ENCODE peak calls at places on chromosomes 3 and 15, in five cellular contexts. M, N, K, G and T are unnamed samples. For H3K27me3, the result is how much of the 10 kb centered on the place peaks cover.

GRCh38 chr3:120753831-120754230 is 11.3 kb downstream of the GTF2E1 start:
- DNase-seq in M (no peak), N (no peak), K (no peak), G (no peak), T (no peak)

GRCh38 chr3:171976526-171976925 is 62.9 kb upstream of the FNDC3B start:
- DNase-seq in M (no peak), N (no peak), K (no peak), G (peak), T (no peak)

GRCh38 chr3:142447308-142447851 is 457 bp downstream of the XRN1 start:
- DNase-seq in M (no peak), N (peak), K (no peak), G (peak), T (no peak)

GRCh38 chr3:168615489-168616020 is 519.8 kb upstream of the GOLIM4 start:
- DNase-seq in M (no peak), N (no peak), K (no peak), G (no peak), T (no peak)

GRCh38 chr15:50137330-50137761 is 18.3 kb upstream of the ATP8B4 start:
- DNase-seq in M (peak), N (no peak), K (no peak), G (peak), T (peak)

GRCh38 chr3:114506622-114507300 is 212.9 kb downstream of the TIGIT start:
- DNase-seq in M (no peak), N (no peak), K (no peak), G (peak), T (no peak)

GRCh38 chr3:183487046-183487445 is 58.6 kb upstream of the MCF2L2 start:
- DNase-seq in M (no peak), N (no peak), K (no peak), G (no peak), T (no peak)

GRCh38 chr3:121786485-121786884 is 36.9 kb upstream of the GOLGB1 start:
- DNase-seq in M (no peak), N (no peak), K (no peak), G (peak), T (peak)

GRCh38 chr3:33388374-33389100 is 51.7 kb downstream of the UBP1 start:
- DNase-seq in M (no peak), N (no peak), K (no peak), G (no peak), T (no peak)

GRCh38 chr3:174619244-174619643 is 239.9 kb upstream of the NAALADL2 start:
- DNase-seq in M (no peak), N (no peak), K (no peak), G (no peak), T (no peak)

GRCh38 chr15:40115670-40116093 is 7.0 kb upstream of the BMF start:
- DNase-seq in M (no peak), N (no peak), K (no peak), G (no peak), T (no peak)

GRCh38 chr3:143307613-143308183 is 188.1 kb downstream of the CHST2 start:
- DNase-seq in M (no peak), N (no peak), K (no peak), G (peak), T (no peak)

GRCh38 chr3:187352581-187353575 is 15.3 kb upstream of the RTP4 start:
- DNase-seq in M (no peak), N (peak), K (no peak), G (peak), T (no peak)

GRCh38 chr3:185215873-185216586 is 37.8 kb downstream of the EHHADH start:
- DNase-seq in M (no peak), N (no peak), K (no peak), G (peak), T (no peak)

GRCh38 chr3:185210621-185211157 is 43.2 kb downstream of the EHHADH start:
- DNase-seq in M (no peak), N (no peak), K (no peak), G (no peak), T (no peak)

GRCh38 chr3:185221203-185221602 is 32.6 kb downstream of the EHHADH start:
- DNase-seq in M (no peak), N (no peak), K (no peak), G (no peak), T (no peak)

DNA sequence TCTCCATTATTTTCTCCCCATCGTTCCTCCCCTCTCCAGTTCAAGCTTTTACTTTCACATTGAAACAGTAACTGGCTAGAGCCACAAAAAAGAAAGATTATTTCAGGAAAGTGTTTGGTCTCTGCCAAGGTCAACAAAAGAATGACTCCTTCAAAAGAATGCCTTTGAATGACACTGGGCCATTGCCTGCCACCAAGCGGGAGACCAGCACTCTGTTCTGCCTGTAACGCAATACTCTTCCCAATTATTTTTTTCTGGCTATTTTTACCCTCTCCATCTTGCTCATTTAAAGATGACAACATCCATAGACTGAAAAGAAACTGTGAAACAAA is 37.3 kb downstream of the EHHADH start:
- DNase-seq in M (no peak), N (no peak), K (no peak), G (peak), T (no peak)
- H3K4me3 ChIP-seq in M (no peak), N (peak), K (no peak), G (peak), T (no peak)

GRCh38 chr3:46935168-46935858 is 41.2 kb downstream of the CCDC12 start:
- DNase-seq in M (peak), N (no peak), K (peak), G (peak), T (peak)

GRCh38 chr3:46935989-46936620 is 40.4 kb downstream of the CCDC12 start:
- DNase-seq in M (no peak), N (no peak), K (no peak), G (no peak), T (no peak)

GRCh38 chr3:46934067-46934466 is 42.5 kb downstream of the CCDC12 start:
- DNase-seq in M (no peak), N (no peak), K (no peak), G (no peak), T (no peak)

GRCh38 chr3:46933261-46933660 is 43.3 kb downstream of the CCDC12 start:
- DNase-seq in M (no peak), N (no peak), K (no peak), G (no peak), T (no peak)

DNA sequence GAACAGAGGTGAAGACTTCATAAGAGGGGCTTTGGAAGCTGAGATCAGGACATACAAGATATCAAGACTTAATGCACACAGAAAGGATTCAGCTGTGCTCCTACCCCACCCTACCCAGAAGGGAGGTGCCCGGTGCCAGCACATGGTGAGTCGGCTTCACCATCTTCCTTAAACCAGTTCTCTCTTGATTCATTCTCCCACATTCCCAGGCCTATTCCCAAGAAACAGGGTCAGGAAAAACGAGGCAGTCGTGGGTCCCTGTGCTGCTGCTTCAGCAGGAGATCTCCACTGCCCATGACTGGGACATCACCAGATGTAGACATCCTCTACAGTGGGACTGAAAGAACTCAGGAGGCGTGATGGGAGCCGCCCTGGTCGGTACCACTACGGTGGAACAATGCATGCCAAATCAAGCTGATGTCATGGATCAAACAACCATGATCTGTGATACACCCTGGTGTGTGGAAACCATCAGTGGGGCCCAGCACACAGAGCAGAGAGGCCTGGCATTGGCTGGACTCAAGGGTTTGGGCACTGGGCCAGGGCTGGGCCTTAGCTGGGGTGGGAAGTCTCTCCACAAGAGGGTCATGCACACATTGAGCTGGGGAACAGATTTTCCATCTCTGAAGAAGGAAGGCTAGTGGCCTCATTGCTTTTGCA is 41.9 kb downstream of the CCDC12 start:
- DNase-seq in M (no peak), N (no peak), K (no peak), G (no peak), T (no peak)
- H3K27me3 ChIP-seq in M (under half), N (under half), K (under half), G (under half), T (under half)

DNA sequence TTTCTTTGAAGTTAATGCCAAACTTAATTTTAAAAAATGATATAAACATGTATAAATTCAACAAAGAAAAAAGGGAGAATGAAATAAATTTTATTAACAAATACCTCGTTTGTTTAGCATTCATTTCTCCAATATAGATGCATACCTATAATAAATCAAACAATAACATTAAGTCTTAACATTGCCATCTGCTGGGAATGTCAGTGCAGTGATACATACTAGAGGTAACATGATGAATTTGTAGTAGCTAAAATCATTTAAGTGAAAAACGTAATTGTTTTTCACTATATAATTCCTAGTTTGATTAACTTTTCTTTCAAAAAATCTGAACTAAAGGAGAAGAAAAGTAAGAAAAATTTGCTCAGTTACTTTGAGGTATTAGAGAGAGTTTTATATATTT is 340.2 kb upstream of the CBLB start:
- DNase-seq in M (no peak), N (no peak), K (no peak), G (peak), T (no peak)
- TF ChIP-seq CTCF in M (peak), N (no peak), K (no peak), G (no peak), T (peak)

GRCh38 chr3:129277829-129278271 is 820 bp upstream of the HMCES start:
- DNase-seq in M (no peak), N (peak), K (no peak), G (no peak), T (no peak)
- H3K4me3 ChIP-seq in M (no peak), N (peak), K (peak), G (no peak), T (no peak)

DNA sequence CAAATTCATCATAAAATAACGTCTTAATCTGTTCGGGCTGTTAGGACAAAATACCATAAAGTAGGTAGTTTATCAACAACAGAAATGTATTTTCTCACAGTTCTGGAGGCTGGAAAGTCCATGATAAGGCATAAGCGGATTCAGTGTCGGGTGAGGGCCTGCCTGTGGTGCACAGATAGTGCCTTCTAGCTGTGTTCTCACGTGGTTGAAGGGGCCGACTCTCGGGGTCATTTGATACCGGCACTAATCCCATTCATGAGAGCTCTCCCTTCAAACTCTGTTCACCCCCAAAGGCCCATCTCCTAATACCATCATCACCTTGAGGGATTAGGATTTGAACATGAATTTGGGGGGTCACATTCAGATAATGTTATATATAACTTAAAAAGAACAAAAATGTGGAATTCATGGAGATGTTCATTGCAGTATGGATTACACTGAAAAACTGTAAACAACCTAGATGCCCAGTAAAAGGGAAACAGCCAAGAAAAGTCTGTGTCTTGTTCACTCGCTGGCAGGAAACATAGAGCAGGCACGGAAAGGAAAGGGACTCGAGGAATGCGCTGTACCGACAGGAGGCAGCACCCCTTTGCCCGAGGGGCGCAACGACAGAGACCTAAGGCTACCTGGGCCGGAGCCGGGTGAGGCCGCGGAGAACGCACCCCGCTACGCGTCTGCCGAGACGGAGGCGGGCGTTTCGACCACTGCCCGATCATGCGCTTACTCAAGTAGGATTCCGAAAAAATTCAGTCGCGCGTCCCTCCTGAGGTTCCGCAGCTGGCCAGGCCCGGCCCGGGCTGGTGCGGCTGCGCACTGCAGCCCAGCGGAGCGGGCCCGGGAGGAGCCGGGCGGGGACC is 1.1 kb upstream of the MAN2A2 start:
- DNase-seq in M (peak), N (peak), K (peak), G (peak), T (no peak)
- H3K27me3 ChIP-seq in M (under half), N (under half), K (under half), G (under half), T (under half)

GRCh38 chr3:66816110-66816761 is 181.9 kb upstream of the KBTBD8 start:
- DNase-seq in M (no peak), N (no peak), K (no peak), G (peak), T (peak)
- TF ChIP-seq CTCF in M (peak), N (peak), K (peak), G (peak), T (peak)

DNA sequence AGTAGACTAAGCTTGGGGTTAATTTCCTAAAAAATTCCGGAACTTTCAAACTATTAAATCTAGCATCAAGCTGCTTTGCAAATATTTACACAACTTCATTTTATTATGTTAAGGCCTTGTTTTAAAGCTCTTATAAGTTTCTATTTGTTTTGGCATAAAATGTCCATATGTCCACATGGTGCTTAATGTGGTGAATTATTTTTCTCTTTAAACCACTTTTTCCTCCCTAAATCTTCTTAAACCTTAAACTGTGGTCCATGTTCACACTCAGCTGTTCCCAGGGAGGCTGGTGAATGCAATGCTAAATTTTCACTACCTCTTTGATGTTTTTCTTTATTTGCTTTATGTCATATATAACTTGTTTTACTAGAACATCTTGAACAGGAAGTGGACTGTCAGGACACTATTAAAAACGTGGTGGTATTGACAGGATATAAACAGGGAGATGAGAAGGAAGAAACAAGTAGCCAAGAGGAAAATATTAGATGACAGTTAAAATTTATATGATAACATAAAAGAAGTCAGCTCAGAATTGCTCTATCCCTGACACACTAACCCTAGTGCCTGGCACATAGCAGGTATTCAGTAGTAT is 72.5 kb upstream of the AGTR1 start:
- DNase-seq in M (no peak), N (no peak), K (no peak), G (no peak), T (no peak)
- H3K4me3 ChIP-seq in M (no peak), N (no peak), K (no peak), G (no peak), T (no peak)